ENCODE peak calls at places on chromosome 19, in seven cellular contexts. U is HCT116, G is K562, P is GM12878, E is H1, Q is HepG2, I is SK-N-SH. R is an unnamed sample.
A peak's percentile ranks its signal among the peaks of the same experiment; 100 is the strongest.

GRCh38 chr19:8610041-8610927 is at the start of gene ADAMTS10:
- DNase-seq in Q (no peak), I (peak; percentile 84), G (peak; percentile 43), E (peak; percentile 76), U (no peak), P (no peak), R (peak; percentile 19)

GRCh38 chr19:3360494-3361383 is 5.6 kb upstream of the NFIC start:
- DNase-seq in P (no peak), U (no peak), G (peak; percentile 84), Q (no peak), I (peak; percentile 83), E (peak; percentile 61), R (peak; percentile 55)

GRCh38 chr19:39046037-39046821 is 13.9 kb upstream of the FBXO27 start:
- DNase-seq in E (no peak), Q (peak; percentile 59), P (no peak), U (peak; percentile 32), G (peak; percentile 74), I (no peak), R (peak; percentile 93)

GRCh38 chr19:5293607-5294089 is 47.0 kb downstream of the PTPRS start:
- DNase-seq in Q (no peak), E (peak; percentile 86), I (peak; percentile 94), P (no peak), G (no peak), U (no peak), R (no peak)

GRCh38 chr19:38713865-38714264 is 30.4 kb downstream of the CAPN12 start:
- DNase-seq in U (no peak), P (no peak), G (no peak), E (no peak), Q (no peak), I (no peak), R (no peak)

GRCh38 chr19:1837625-1838105 is 10.6 kb downstream of the REXO1 start:
- DNase-seq in Q (peak; percentile 40), P (no peak), G (peak; percentile 82), I (peak; percentile 95), E (peak; percentile 98), U (no peak), R (peak; percentile 56)

GRCh38 chr19:2469102-2469914 is 6.6 kb upstream of the GADD45B start:
- DNase-seq in U (peak; percentile 80), P (no peak), Q (no peak), E (no peak), I (no peak), G (no peak), R (no peak)

GRCh38 chr19:54266133-54266532 is 9.1 kb upstream of the LILRB5 start:
- DNase-seq in E (peak; percentile 99), G (peak; percentile 69), U (peak; percentile 77), Q (peak; percentile 69), P (peak; percentile 19), I (peak; percentile 59), R (peak; percentile 85)

GRCh38 chr19:53103141-53103902 is at the start of gene ZNF160:
- DNase-seq in G (peak; percentile 99), P (peak; percentile 89), I (peak; percentile 100), U (peak; percentile 90), Q (peak; percentile 80), E (peak; percentile 99), R (peak; percentile 91)

GRCh38 chr19:4432918-4433506 is 24.6 kb downstream of the UBXN6 start:
- DNase-seq in P (no peak), U (no peak), I (no peak), G (no peak), Q (no peak), E (no peak), R (no peak)

GRCh38 chr19:543912-544608 is at the start of gene GZMM:
- DNase-seq in I (no peak), P (no peak), Q (no peak), E (no peak), U (no peak), G (peak; percentile 60), R (no peak)

GRCh38 chr19:38267780-38268430 is 3.5 kb downstream of the SPINT2 start:
- DNase-seq in P (no peak), Q (no peak), I (no peak), E (no peak), U (no peak), G (no peak), R (peak; percentile 63)

GRCh38 chr19:33811246-33811645 is 14.6 kb downstream of the KCTD15 start:
- DNase-seq in G (no peak), U (no peak), I (peak; percentile 37), P (no peak), Q (no peak), E (no peak), R (no peak)

GRCh38 chr19:1762243-1763140 is 9.2 kb downstream of the ONECUT3 start:
- DNase-seq in E (peak; percentile 53), U (no peak), I (peak; percentile 41), P (no peak), Q (no peak), G (no peak), R (no peak)

GRCh38 chr19:7575426-7576040 is 20.1 kb upstream of the CAMSAP3 start:
- DNase-seq in I (no peak), U (peak; percentile 66), E (no peak), Q (no peak), G (peak; percentile 67), P (no peak), R (no peak)

GRCh38 chr19:55406869-55407624 is 541 bp downstream of the UBE2S start:
- DNase-seq in I (peak; percentile 70), U (no peak), P (no peak), Q (no peak), E (no peak), G (peak; percentile 47), R (no peak)
- TF ChIP-seq JUND in I (no peak), U (no peak), P (no peak), Q (no peak), E (no peak), G (no peak), R (no peak)

GRCh38 chr19:47280183-47280797 is 5.6 kb downstream of the INAFM1 start:
- DNase-seq in G (peak; percentile 49), U (no peak), E (peak; percentile 93), I (peak; percentile 51), P (no peak), Q (peak; percentile 42), R (no peak)
- TF ChIP-seq JUND in G (no peak), U (no peak), E (no peak), I (no peak), P (no peak), Q (no peak), R (no peak)

DNA sequence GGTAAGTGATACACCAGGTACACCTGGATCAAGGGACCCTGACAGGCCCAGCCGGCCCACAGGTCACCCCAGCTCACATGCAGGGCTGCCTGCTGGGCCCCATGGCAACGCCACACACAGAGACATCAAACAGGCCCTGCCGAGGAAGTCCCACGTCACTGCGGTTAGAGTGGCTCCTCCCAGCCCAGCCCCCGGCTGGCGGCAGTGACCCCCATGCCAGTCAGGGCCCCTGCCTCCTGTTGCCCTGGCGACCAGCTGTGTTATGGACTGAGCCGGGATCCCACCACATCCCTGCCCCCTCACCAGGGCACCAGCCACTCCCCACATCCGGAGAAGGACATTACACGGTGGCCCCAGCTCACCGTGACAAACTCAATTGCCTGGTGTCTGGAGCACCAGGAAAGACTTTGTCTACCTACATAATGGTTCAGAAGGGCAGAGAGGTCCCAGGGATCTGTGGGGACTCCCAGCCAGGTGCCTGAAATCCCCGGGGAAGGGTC is 30.4 kb upstream of the NANOS3 start:
- DNase-seq in U (peak; percentile 90), P (peak; percentile 85), E (peak; percentile 83), Q (peak; percentile 95), G (peak; percentile 84), I (peak; percentile 89), R (no peak)
- TF ChIP-seq JUND in U (no peak), P (no peak), E (no peak), Q (no peak), G (no peak), I (no peak), R (no peak)

GRCh38 chr19:51094696-51095279 is 12.1 kb upstream of the KLK14 start:
- DNase-seq in U (no peak), E (peak; percentile 83), Q (peak; percentile 13), G (peak; percentile 78), I (peak; percentile 89), P (no peak), R (no peak)
- TF ChIP-seq JUND in U (no peak), E (no peak), Q (no peak), G (peak; percentile 17), I (no peak), P (no peak), R (no peak)

DNA sequence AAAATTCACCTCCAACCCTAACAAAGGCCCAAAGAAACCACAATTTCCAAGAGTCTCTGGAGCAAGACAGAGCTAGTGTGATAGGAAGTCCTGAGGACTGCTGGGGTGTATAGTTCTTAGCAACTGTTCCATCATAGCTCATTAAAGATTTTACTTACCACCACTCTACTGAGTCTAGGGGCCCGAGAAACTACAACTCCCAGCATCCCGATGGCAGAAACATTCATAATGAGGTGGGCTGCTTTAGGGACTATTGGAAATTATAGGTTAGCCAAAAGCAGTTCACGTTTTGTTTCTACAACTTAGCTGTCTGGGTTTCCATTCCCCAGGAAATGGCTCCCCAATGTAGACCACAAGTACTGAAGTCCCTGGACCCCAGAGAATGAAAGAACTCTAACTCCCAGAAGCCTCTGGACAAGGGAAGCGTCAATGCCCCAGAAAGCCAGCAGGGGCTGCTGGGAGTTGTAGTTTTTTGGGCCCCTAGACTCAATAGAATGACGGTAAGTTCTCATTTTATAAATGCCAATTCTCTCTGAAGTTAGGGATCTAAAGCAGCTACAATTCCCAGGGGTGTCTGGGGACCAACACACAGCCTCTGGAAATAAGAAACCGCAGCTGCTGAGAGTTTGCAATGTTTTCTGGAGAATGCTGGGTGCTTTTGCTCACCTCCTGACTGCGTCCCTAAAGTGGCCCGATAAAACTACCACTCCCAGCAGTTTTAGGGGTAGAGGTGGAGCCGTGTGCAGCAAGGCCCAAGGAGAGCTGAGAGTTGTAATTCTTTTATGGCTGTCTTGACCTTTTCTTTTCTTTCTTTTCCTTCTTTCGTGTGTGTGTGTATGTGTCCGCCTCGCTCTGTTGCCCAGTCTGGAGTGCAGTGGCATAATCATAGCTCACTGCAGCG is 11.1 kb downstream of the FTL start:
- DNase-seq in U (no peak), E (peak; percentile 72), Q (no peak), P (no peak), G (peak; percentile 65), I (peak; percentile 72), R (peak; percentile 29)
- TF ChIP-seq JUND in U (no peak), E (no peak), Q (no peak), P (no peak), G (no peak), I (no peak), R (no peak)

GRCh38 chr19:10766681-10767201 is 48.9 kb downstream of the DNM2 start:
- DNase-seq in I (peak; percentile 81), G (no peak), Q (no peak), P (no peak), E (no peak), U (no peak), R (no peak)
- TF ChIP-seq JUND in I (no peak), G (no peak), Q (no peak), P (no peak), E (no peak), U (no peak), R (no peak)